ENCODE peak calls at places on chromosomes 5 and 9, in seven cellular contexts. G is A549, N is heart right ventricle, Z is HL-60, H is fibroblast of mammary gland, K is cardiac muscle cell, J is mammary epithelial cell. R is an unnamed sample.

GRCh38 chr5:168328804-168329203 is 37.4 kb downstream of the WWC1 start:
- DNase-seq in G (peak), N (no peak), Z (no peak), H (no peak), K (peak), J (no peak), R (no peak)

GRCh38 chr5:152514827-152515397 is 109.8 kb upstream of the NMUR2 start:
- DNase-seq in G (peak), N (no peak), Z (no peak), H (peak), K (peak), J (peak), R (no peak)

GRCh38 chr5:154430466-154430865 is 15.3 kb upstream of the SAP30L start:
- DNase-seq in G (no peak), N (no peak), Z (no peak), H (no peak), K (no peak), J (no peak), R (no peak)

GRCh38 chr9:35932732-35933131 is 23.4 kb downstream of the SPAAR start:
- DNase-seq in G (no peak), N (no peak), Z (no peak), H (no peak), K (no peak), J (no peak), R (no peak)

GRCh38 chr5:180470966-180471582 is 23.1 kb upstream of the CNOT6 start:
- DNase-seq in G (peak), N (peak), Z (peak), H (peak), K (peak), J (peak), R (peak)

GRCh38 chr5:168743617-168744016 is 164.4 kb upstream of the PANK3 start:
- DNase-seq in G (no peak), N (no peak), Z (no peak), H (no peak), K (no peak), J (no peak), R (no peak)

GRCh38 chr9:98002808-98003207 is 19.7 kb downstream of the ANP32B start:
- DNase-seq in G (no peak), N (no peak), Z (no peak), H (no peak), K (no peak), J (no peak), R (no peak)

GRCh38 chr5:141640698-141641097 is 3.9 kb downstream of the RELL2 start:
- DNase-seq in G (no peak), N (no peak), Z (no peak), H (no peak), K (no peak), J (no peak), R (no peak)

GRCh38 chr9:131012023-131012334 is 3.0 kb downstream of the LAMC3 start:
- DNase-seq in G (no peak), N (no peak), Z (no peak), H (no peak), K (peak), J (no peak), R (no peak)

GRCh38 chr9:33025572-33026347 is 687 bp downstream of the DNAJA1 start:
- DNase-seq in G (peak), N (peak), Z (peak), H (peak), K (peak), J (peak), R (no peak)

GRCh38 chr5:158727771-158728311 is 371.9 kb downstream of the EBF1 start:
- DNase-seq in G (no peak), N (peak), Z (no peak), H (peak), K (no peak), J (no peak), R (no peak)

GRCh38 chr9:112012026-112012902 is 115.7 kb downstream of the UGCG start:
- DNase-seq in G (peak), N (peak), Z (peak), H (peak), K (no peak), J (peak), R (no peak)

GRCh38 chr5:149645236-149645635 is 63.9 kb downstream of the ARHGEF37 start:
- DNase-seq in G (peak), N (no peak), Z (no peak), H (no peak), K (no peak), J (no peak), R (no peak)

GRCh38 chr5:129904667-129905466 is 602 bp downstream of the CHSY3 start:
- DNase-seq in G (peak), N (peak), Z (no peak), H (peak), K (peak), J (peak), R (peak)

GRCh38 chr9:22068369-22068768 is 59.3 kb upstream of the CDKN2B start:
- DNase-seq in G (no peak), N (no peak), Z (no peak), H (no peak), K (no peak), J (no peak), R (no peak)

GRCh38 chr5:98391921-98392625 is 381.4 kb upstream of the RGMB start:
- DNase-seq in G (no peak), N (no peak), Z (no peak), H (no peak), K (no peak), J (no peak), R (peak)

GRCh38 chr5:135997936-135998335 is 30.9 kb upstream of the TGFBI start:
- DNase-seq in G (no peak), N (no peak), Z (no peak), H (no peak), K (no peak), J (no peak), R (no peak)

GRCh38 chr9:37902804-37903580 is 935 bp downstream of the SLC25A51 start:
- DNase-seq in G (peak), N (no peak), Z (no peak), H (peak), K (no peak), J (peak), R (no peak)

GRCh38 chr5:141182248-141182647 is at the start of gene PCDHB16:
- DNase-seq in G (peak), N (peak), Z (no peak), H (peak), K (peak), J (peak), R (no peak)

GRCh38 chr5:72498284-72498683 is 8.9 kb downstream of the ZNF366 start:
- DNase-seq in G (no peak), N (no peak), Z (no peak), H (peak), K (no peak), J (peak), R (no peak)

DNA sequence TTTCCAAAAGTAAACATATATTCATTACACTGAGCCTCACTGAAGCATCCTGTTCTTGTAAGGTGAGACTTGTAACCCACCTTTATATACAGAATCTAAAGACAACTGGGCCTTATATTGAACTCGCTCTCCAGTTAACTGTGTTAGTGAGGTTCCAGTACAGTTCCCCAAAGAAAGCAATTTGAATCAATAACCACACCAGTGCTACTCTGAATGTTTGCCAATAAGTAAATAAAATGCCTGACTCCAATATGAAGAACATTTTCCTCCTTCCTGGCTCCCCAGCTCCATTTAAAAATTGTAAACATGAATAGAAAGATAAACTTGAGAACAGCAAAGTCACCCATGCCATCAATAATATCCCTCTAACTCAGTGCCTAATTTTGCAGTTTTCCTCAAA is 50.1 kb downstream of the FBXW11 start:
- DNase-seq in G (no peak), N (no peak), Z (no peak), H (no peak), K (no peak), J (no peak), R (no peak)
- TF ChIP-seq CTCF in G (no peak), N (no peak), Z (no peak), H (no peak), K (no peak), J (no peak), R (no peak)

GRCh38 chr9:128372188-128372641 is 1.0 kb downstream of the URM1 start:
- DNase-seq in G (no peak), N (no peak), Z (no peak), H (peak), K (no peak), J (peak), R (no peak)
- TF ChIP-seq CTCF in G (no peak), N (no peak), Z (no peak), H (no peak), K (no peak), J (no peak), R (no peak)

DNA sequence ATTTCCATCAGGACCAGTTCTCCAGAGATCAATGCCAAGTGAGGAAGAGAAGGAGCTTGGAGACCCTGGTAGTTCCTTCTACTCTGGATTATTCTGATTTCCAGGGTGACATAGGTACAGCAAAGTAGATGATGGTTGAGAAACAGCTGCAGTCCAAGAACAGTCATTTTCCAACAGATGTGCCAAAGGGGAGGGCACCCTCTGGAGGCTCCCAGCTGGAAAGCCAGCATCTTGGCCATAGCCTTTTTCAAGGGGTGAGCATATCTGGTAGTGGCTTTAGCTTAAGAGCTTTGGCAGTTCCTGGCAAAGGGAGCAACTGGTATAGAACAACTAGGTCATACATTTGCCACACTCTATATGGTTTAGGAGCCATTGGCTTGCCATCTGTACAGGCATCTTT is 492.7 kb downstream of the RASEF start:
- DNase-seq in G (peak), N (no peak), Z (no peak), H (peak), K (no peak), J (peak), R (no peak)
- TF ChIP-seq CTCF in G (no peak), N (no peak), Z (no peak), H (no peak), K (no peak), J (peak), R (peak)

GRCh38 chr5:114099161-114099560 is 262.7 kb upstream of the KCNN2 start:
- DNase-seq in G (no peak), N (no peak), Z (no peak), H (no peak), K (no peak), J (no peak), R (no peak)

GRCh38 chr5:114097570-114097969 is 264.3 kb upstream of the KCNN2 start:
- DNase-seq in G (no peak), N (no peak), Z (no peak), H (no peak), K (no peak), J (no peak), R (no peak)

GRCh38 chr5:114101153-114101552 is 260.7 kb upstream of the KCNN2 start:
- DNase-seq in G (peak), N (peak), Z (peak), H (peak), K (peak), J (peak), R (no peak)
- TF ChIP-seq CTCF in G (peak), N (peak), Z (peak), H (peak), K (peak), J (peak), R (peak)

GRCh38 chr5:91706785-91707520 is 323.8 kb upstream of the ARRDC3 start:
- DNase-seq in G (no peak), N (no peak), Z (no peak), H (peak), K (no peak), J (no peak), R (no peak)

GRCh38 chr5:91707521-91707841 is 324.4 kb upstream of the ARRDC3 start:
- DNase-seq in G (no peak), N (no peak), Z (no peak), H (no peak), K (no peak), J (no peak), R (no peak)

GRCh38 chr5:91712718-91713117 is 329.6 kb upstream of the ARRDC3 start:
- DNase-seq in G (no peak), N (no peak), Z (no peak), H (peak), K (no peak), J (no peak), R (no peak)
- TF ChIP-seq CTCF in G (no peak), N (no peak), Z (no peak), H (no peak), K (no peak), J (no peak), R (no peak)

DNA sequence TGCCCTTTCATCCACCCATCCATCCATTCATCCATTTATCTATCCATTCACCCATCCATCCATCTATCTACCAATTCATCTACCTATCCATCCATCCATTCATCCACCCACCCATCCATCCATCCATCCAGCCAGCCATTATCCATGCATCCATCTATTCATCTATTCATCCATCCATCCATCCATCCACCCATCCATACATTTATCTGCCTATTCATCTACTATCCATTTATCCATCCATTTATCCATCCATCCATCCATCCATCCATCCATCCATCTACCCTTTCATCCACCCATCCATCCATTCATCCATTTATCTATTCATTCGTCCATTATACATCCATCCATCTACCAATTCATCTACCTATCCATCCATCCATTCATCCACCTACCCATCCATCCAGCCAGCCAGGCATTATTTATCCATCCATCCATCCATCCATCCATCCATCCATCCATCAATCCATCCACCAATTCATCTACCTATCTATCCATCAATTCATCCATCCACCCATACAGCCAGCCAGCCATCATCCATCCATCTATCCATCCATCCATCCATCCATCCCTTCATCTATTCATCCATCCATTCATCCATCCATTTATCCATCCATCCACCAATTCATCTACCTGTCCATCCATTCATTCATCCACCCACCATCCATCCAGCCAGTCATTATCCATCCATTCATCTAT is 10.2 kb downstream of the COL27A1 start:
- DNase-seq in G (no peak), N (no peak), Z (no peak), H (no peak), K (no peak), J (no peak), R (no peak)
- TF ChIP-seq CTCF in G (no peak), N (no peak), Z (no peak), H (no peak), K (no peak), J (no peak), R (no peak)

GRCh38 chr5:36393656-36394438 is 92.1 kb upstream of the RANBP3L start:
- DNase-seq in G (no peak), N (no peak), Z (no peak), H (peak), K (no peak), J (no peak), R (no peak)

GRCh38 chr5:36395260-36395659 is 93.6 kb upstream of the RANBP3L start:
- DNase-seq in G (no peak), N (no peak), Z (no peak), H (no peak), K (no peak), J (no peak), R (no peak)

GRCh38 chr5:36398137-36398536 is 96.4 kb upstream of the RANBP3L start:
- DNase-seq in G (peak), N (no peak), Z (peak), H (peak), K (peak), J (peak), R (no peak)

GRCh38 chr5:36392818-36393217 is 91.1 kb upstream of the RANBP3L start:
- DNase-seq in G (no peak), N (no peak), Z (no peak), H (peak), K (no peak), J (peak), R (no peak)

DNA sequence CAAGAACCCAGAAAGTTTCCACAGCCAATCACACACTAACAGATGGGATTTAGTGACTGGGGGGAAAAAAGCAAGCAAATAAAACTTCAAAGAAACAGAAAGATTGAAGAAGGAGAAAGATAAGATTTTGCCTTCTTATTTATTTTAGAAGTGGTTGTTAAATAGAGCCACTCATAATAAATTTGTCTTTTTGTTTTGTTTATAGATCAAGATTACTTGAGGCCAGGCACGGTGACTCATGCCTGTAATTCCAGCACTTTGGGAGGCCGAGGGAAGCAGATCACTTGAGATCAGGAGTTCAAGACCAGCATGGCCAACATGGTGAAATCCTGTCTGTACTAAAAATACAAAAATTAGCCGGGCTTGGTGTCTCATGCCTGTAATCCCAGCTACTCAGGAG is 94.9 kb upstream of the RANBP3L start:
- DNase-seq in G (no peak), N (no peak), Z (no peak), H (peak), K (no peak), J (no peak), R (no peak)
- TF ChIP-seq CTCF in G (no peak), N (no peak), Z (no peak), H (no peak), K (no peak), J (no peak), R (no peak)

GRCh38 chr5:143208781-143209510 is 194.5 kb downstream of the NR3C1 start:
- DNase-seq in G (peak), N (no peak), Z (no peak), H (no peak), K (no peak), J (no peak), R (no peak)
- TF ChIP-seq CTCF in G (no peak), N (no peak), Z (no peak), H (peak), K (peak), J (peak), R (peak)

GRCh38 chr5:79829260-79829659 is 139.6 kb downstream of the CMYA5 start:
- DNase-seq in G (peak), N (no peak), Z (no peak), H (no peak), K (peak), J (no peak), R (no peak)
- TF ChIP-seq CTCF in G (no peak), N (no peak), Z (no peak), H (peak), K (peak), J (no peak), R (peak)

DNA sequence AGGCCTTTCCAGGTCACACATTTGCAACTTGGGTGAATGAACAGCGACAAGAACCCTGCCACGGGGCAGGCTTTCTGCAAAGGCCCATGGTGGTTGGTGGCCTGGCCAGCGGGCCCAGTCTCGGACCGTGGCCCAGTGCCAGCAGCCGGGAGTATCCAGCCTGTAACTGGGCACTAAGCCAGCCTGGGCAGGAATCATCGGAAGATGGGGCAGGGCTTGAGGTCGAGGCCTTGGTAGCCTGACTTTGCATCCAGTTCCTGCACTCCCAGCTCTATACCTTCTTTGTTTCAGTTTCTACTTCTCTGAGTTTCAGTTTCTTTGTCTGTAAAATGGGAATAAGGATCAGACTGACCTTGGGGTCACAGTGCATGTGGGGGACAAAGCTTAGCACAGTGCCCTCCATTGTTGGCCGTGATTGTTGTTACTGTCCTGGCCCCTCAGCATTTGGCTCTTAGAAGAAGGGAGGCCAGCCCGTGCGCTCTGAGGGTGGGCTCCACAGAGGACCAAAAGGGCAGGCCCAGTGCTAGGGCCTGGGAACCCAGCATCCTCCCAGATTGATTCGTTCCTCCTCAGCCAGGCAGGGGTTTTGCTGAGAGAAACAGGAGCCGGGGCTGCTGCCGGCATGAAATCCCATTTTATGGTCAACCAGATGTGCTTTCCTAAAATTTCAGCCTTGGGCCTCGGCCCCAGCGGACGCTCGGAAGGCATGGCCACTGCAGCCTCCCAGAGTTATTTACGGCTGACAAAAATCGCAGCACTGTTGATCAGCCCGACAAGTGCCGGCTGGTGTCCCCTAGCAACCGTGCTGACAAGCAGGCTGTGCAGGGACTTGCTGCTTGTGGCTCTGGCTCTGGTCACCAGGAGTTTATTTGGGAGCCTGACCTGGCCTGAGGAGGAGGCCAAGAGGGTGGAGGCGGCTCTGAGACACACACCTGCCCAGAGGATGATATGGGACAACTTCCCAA is 43.6 kb downstream of the JADE2 start:
- DNase-seq in G (peak), N (peak), Z (no peak), H (peak), K (peak), J (no peak), R (no peak)
- TF ChIP-seq CTCF in G (no peak), N (no peak), Z (no peak), H (no peak), K (no peak), J (no peak), R (no peak)